ENCODE peak calls at places on chromosomes 2 and 18, in six cellular contexts. One of them, this sample, is unnamed. For H3K27me3, the result is how much of the 10 kb centered on the place peaks cover.

GRCh38 chr2:197889041-197889440 is 84.6 kb downstream of the PLCL1 start:
- DNase-seq in HepG2: no peak
- DNase-seq in CD8-positive, alpha-beta T cell: no peak
- DNase-seq in left lung: no peak
- DNase-seq in CD8-positive, alpha-beta memory T cell: no peak
- DNase-seq in lower lobe of right lung: no peak
- DNase-seq in this sample: peak

GRCh38 chr2:149908731-149909690 is 321.4 kb upstream of the MMADHC start:
- DNase-seq in HepG2: no peak
- DNase-seq in CD8-positive, alpha-beta T cell: no peak
- DNase-seq in left lung: no peak
- DNase-seq in CD8-positive, alpha-beta memory T cell: no peak
- DNase-seq in lower lobe of right lung: no peak
- DNase-seq in this sample: peak

GRCh38 chr2:201887851-201888451 is 81.6 kb downstream of the CDK15 start:
- DNase-seq in HepG2: no peak
- DNase-seq in CD8-positive, alpha-beta T cell: no peak
- DNase-seq in left lung: no peak
- DNase-seq in CD8-positive, alpha-beta memory T cell: no peak
- DNase-seq in lower lobe of right lung: no peak
- DNase-seq in this sample: peak

GRCh38 chr18:63604791-63605567 is 17.8 kb downstream of the SERPINB13 start:
- DNase-seq in HepG2: no peak
- DNase-seq in CD8-positive, alpha-beta T cell: no peak
- DNase-seq in left lung: no peak
- DNase-seq in CD8-positive, alpha-beta memory T cell: no peak
- DNase-seq in lower lobe of right lung: no peak
- DNase-seq in this sample: peak

GRCh38 chr18:57436965-57437333 is 1.8 kb downstream of the ONECUT2 start:
- DNase-seq in HepG2: no peak
- DNase-seq in CD8-positive, alpha-beta T cell: no peak
- DNase-seq in left lung: no peak
- DNase-seq in CD8-positive, alpha-beta memory T cell: no peak
- DNase-seq in lower lobe of right lung: no peak
- DNase-seq in this sample: no peak

GRCh38 chr2:61144697-61145268 is 17.2 kb upstream of the C2orf74 start:
- DNase-seq in HepG2: peak
- DNase-seq in CD8-positive, alpha-beta T cell: peak
- DNase-seq in left lung: peak
- DNase-seq in CD8-positive, alpha-beta memory T cell: peak
- DNase-seq in lower lobe of right lung: peak
- DNase-seq in this sample: peak

GRCh38 chr18:60411715-60412114 is 39.1 kb upstream of the MC4R start:
- DNase-seq in HepG2: no peak
- DNase-seq in CD8-positive, alpha-beta T cell: no peak
- DNase-seq in left lung: no peak
- DNase-seq in CD8-positive, alpha-beta memory T cell: no peak
- DNase-seq in lower lobe of right lung: no peak
- DNase-seq in this sample: no peak

GRCh38 chr18:67549946-67550345 is 33.4 kb upstream of the DSEL start:
- DNase-seq in HepG2: no peak
- DNase-seq in CD8-positive, alpha-beta T cell: no peak
- DNase-seq in left lung: no peak
- DNase-seq in CD8-positive, alpha-beta memory T cell: no peak
- DNase-seq in lower lobe of right lung: no peak
- DNase-seq in this sample: peak

GRCh38 chr18:24983566-24983965 is 368.4 kb downstream of the ZNF521 start:
- DNase-seq in HepG2: no peak
- DNase-seq in CD8-positive, alpha-beta T cell: no peak
- DNase-seq in left lung: no peak
- DNase-seq in CD8-positive, alpha-beta memory T cell: no peak
- DNase-seq in lower lobe of right lung: no peak
- DNase-seq in this sample: no peak

GRCh38 chr2:110852541-110853263 is 120.3 kb downstream of the ACOXL start:
- DNase-seq in HepG2: no peak
- DNase-seq in CD8-positive, alpha-beta T cell: peak
- DNase-seq in left lung: no peak
- DNase-seq in CD8-positive, alpha-beta memory T cell: peak
- DNase-seq in lower lobe of right lung: no peak
- DNase-seq in this sample: no peak

GRCh38 chr18:60508108-60508507 is 135.5 kb upstream of the MC4R start:
- DNase-seq in HepG2: no peak
- DNase-seq in CD8-positive, alpha-beta T cell: no peak
- DNase-seq in left lung: no peak
- DNase-seq in CD8-positive, alpha-beta memory T cell: no peak
- DNase-seq in lower lobe of right lung: no peak
- DNase-seq in this sample: no peak

GRCh38 chr18:13275075-13275474 is 56.5 kb downstream of the LDLRAD4 start:
- DNase-seq in HepG2: no peak
- DNase-seq in CD8-positive, alpha-beta T cell: no peak
- DNase-seq in left lung: no peak
- DNase-seq in CD8-positive, alpha-beta memory T cell: no peak
- DNase-seq in lower lobe of right lung: no peak
- DNase-seq in this sample: no peak
- H3K27me3 ChIP-seq in HepG2: under half
- H3K27me3 ChIP-seq in CD8-positive, alpha-beta T cell: under half
- H3K27me3 ChIP-seq in left lung: under half
- H3K27me3 ChIP-seq in CD8-positive, alpha-beta memory T cell: under half
- H3K27me3 ChIP-seq in lower lobe of right lung: under half
- H3K27me3 ChIP-seq in this sample: under half

DNA sequence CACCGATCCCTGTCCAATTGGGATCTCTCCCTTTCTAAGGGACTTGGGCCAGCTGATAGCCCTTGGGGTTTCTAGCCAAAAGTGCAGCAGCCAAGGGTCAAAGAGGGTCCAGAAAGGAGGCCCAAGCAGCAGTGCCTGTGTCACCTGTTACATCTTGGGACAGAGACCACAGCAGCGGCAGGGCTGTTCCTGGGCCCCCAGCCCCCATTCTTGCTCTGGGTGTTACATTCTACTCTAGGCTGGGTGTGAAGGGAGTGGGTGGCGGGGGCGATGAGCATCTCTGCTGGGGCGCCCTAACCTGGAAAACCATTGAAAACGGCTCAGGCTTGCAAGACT is 1.2 kb downstream of the PAX3 start:
- DNase-seq in HepG2: no peak
- DNase-seq in CD8-positive, alpha-beta T cell: no peak
- DNase-seq in left lung: no peak
- DNase-seq in CD8-positive, alpha-beta memory T cell: no peak
- DNase-seq in lower lobe of right lung: no peak
- DNase-seq in this sample: no peak
- H3K27me3 ChIP-seq in HepG2: under half
- H3K27me3 ChIP-seq in CD8-positive, alpha-beta T cell: under half
- H3K27me3 ChIP-seq in left lung: half or more
- H3K27me3 ChIP-seq in CD8-positive, alpha-beta memory T cell: half or more
- H3K27me3 ChIP-seq in lower lobe of right lung: half or more
- H3K27me3 ChIP-seq in this sample: half or more

DNA sequence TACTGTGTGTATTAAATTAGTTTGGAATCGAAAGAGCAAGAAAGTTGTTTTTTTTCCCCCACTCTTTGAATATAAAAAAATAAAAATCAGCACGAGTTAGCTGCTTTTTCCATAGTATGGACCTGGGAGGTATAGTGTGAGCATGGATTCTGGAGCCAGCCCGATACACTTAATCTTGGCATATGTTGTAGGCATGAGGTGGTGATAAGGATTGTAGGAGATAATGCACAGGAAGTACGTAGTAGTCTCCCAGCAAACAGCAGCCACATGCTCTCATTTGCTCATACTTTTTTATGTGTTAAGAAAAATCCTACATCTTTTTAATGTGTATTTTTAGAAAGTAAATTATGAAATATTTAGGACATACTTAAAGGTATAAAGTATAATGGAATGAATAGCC is 2.1 kb upstream of the DNAJC27 start:
- DNase-seq in HepG2: no peak
- DNase-seq in CD8-positive, alpha-beta T cell: no peak
- DNase-seq in left lung: no peak
- DNase-seq in CD8-positive, alpha-beta memory T cell: no peak
- DNase-seq in lower lobe of right lung: no peak
- DNase-seq in this sample: no peak
- H3K27me3 ChIP-seq in HepG2: under half
- H3K27me3 ChIP-seq in CD8-positive, alpha-beta T cell: under half
- H3K27me3 ChIP-seq in left lung: under half
- H3K27me3 ChIP-seq in CD8-positive, alpha-beta memory T cell: under half
- H3K27me3 ChIP-seq in lower lobe of right lung: under half
- H3K27me3 ChIP-seq in this sample: under half

GRCh38 chr2:80299672-80300071 is 4.9 kb downstream of the LRRTM1 start:
- DNase-seq in HepG2: no peak
- DNase-seq in CD8-positive, alpha-beta T cell: no peak
- DNase-seq in left lung: no peak
- DNase-seq in CD8-positive, alpha-beta memory T cell: no peak
- DNase-seq in lower lobe of right lung: no peak
- DNase-seq in this sample: no peak
- H3K27me3 ChIP-seq in HepG2: under half
- H3K27me3 ChIP-seq in CD8-positive, alpha-beta T cell: under half
- H3K27me3 ChIP-seq in left lung: half or more
- H3K27me3 ChIP-seq in CD8-positive, alpha-beta memory T cell: under half
- H3K27me3 ChIP-seq in lower lobe of right lung: under half
- H3K27me3 ChIP-seq in this sample: under half

GRCh38 chr2:105625632-105626031 is 119.1 kb upstream of the NCK2 start:
- DNase-seq in HepG2: no peak
- DNase-seq in CD8-positive, alpha-beta T cell: no peak
- DNase-seq in left lung: no peak
- DNase-seq in CD8-positive, alpha-beta memory T cell: no peak
- DNase-seq in lower lobe of right lung: no peak
- DNase-seq in this sample: no peak
- H3K27me3 ChIP-seq in HepG2: under half
- H3K27me3 ChIP-seq in CD8-positive, alpha-beta T cell: under half
- H3K27me3 ChIP-seq in left lung: under half
- H3K27me3 ChIP-seq in CD8-positive, alpha-beta memory T cell: under half
- H3K27me3 ChIP-seq in lower lobe of right lung: under half
- H3K27me3 ChIP-seq in this sample: under half

DNA sequence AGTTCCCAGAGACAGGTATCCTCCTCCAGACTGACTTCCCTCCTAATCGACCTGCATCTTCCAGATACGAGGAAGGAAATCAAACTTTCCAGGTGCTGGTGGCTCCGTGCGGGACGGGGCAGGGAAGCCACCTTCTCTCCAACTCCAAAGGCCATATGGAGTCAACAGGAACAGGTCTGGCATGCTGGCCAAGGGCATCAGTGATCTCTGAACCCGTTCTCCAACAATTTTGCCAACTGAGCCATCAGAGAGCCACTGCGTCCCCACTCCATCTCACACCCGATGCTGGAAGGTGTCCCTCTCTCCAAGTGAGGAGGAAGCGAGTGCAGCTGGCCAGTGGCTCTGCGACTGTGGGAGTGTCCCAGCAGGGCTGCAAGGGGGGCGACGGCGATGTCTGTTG is 5.4 kb downstream of the EDAR start:
- DNase-seq in HepG2: no peak
- DNase-seq in CD8-positive, alpha-beta T cell: no peak
- DNase-seq in left lung: no peak
- DNase-seq in CD8-positive, alpha-beta memory T cell: no peak
- DNase-seq in lower lobe of right lung: no peak
- DNase-seq in this sample: no peak
- H3K27me3 ChIP-seq in HepG2: under half
- H3K27me3 ChIP-seq in CD8-positive, alpha-beta T cell: under half
- H3K27me3 ChIP-seq in left lung: under half
- H3K27me3 ChIP-seq in CD8-positive, alpha-beta memory T cell: under half
- H3K27me3 ChIP-seq in lower lobe of right lung: under half
- H3K27me3 ChIP-seq in this sample: half or more

GRCh38 chr2:26486789-26487188 is 8.9 kb upstream of the OTOF start:
- DNase-seq in HepG2: no peak
- DNase-seq in CD8-positive, alpha-beta T cell: no peak
- DNase-seq in left lung: no peak
- DNase-seq in CD8-positive, alpha-beta memory T cell: no peak
- DNase-seq in lower lobe of right lung: no peak
- DNase-seq in this sample: no peak

GRCh38 chr2:26488463-26489212 is 10.7 kb upstream of the OTOF start:
- DNase-seq in HepG2: no peak
- DNase-seq in CD8-positive, alpha-beta T cell: no peak
- DNase-seq in left lung: no peak
- DNase-seq in CD8-positive, alpha-beta memory T cell: no peak
- DNase-seq in lower lobe of right lung: peak
- DNase-seq in this sample: no peak

GRCh38 chr2:26487192-26487591 is 9.3 kb upstream of the OTOF start:
- DNase-seq in HepG2: no peak
- DNase-seq in CD8-positive, alpha-beta T cell: no peak
- DNase-seq in left lung: no peak
- DNase-seq in CD8-positive, alpha-beta memory T cell: no peak
- DNase-seq in lower lobe of right lung: no peak
- DNase-seq in this sample: no peak

GRCh38 chr2:26491563-26492167 is 13.7 kb upstream of the OTOF start:
- DNase-seq in HepG2: no peak
- DNase-seq in CD8-positive, alpha-beta T cell: no peak
- DNase-seq in left lung: no peak
- DNase-seq in CD8-positive, alpha-beta memory T cell: no peak
- DNase-seq in lower lobe of right lung: no peak
- DNase-seq in this sample: peak

DNA sequence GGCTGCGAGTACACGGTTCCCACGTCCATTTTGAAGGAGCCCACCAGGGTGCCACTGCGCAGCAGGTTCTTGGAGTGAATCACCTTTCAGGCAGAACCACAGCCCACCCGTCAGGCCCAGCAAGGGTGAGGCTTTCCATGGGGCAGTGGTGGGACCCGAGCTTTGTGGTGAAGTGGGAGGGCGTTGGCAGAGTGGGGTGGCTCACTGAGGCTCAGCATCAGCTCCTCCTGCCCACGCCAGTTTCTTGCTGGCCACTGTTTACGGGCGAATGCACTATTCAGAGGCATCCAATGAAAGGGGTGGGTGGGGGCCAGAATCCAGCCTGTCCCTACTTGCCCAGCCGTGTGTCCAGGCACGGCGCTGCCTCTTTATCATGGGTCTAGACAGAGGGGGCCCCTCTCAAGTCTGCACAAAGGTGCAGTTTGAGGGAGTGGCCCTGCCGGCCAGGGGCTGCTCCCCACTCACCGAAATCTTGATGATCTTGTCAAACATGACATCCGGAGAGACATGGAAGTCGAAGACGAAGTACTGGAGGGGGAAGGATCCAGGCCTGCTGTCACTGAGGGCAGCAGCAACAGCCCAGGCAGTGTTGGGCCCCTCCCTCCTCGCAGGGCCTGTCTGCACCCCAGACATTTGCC is 11.4 kb upstream of the OTOF start:
- DNase-seq in HepG2: no peak
- DNase-seq in CD8-positive, alpha-beta T cell: no peak
- DNase-seq in left lung: no peak
- DNase-seq in CD8-positive, alpha-beta memory T cell: no peak
- DNase-seq in lower lobe of right lung: peak
- DNase-seq in this sample: no peak
- H3K27me3 ChIP-seq in HepG2: under half
- H3K27me3 ChIP-seq in CD8-positive, alpha-beta T cell: under half
- H3K27me3 ChIP-seq in left lung: under half
- H3K27me3 ChIP-seq in CD8-positive, alpha-beta memory T cell: under half
- H3K27me3 ChIP-seq in lower lobe of right lung: under half
- H3K27me3 ChIP-seq in this sample: under half

DNA sequence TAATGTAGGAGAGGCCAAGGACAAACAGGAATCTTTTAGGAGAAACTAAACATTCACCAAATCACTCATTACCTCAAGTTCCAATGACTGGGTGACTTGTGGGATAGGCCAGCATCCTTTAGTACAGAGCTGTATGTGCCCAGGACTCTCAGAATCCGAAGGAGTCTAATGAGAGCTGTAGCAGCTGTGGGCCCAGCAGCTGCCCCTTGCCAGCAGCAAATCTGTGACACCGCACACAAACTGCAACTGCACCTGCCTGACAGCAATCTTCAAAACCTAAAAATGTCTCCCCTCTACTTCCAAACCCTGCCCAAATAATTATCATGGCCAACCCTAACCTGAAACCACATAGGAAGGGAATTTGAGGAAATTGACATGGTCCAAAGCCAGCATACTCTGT is 44.5 kb upstream of the ACVR2A start:
- DNase-seq in HepG2: no peak
- DNase-seq in CD8-positive, alpha-beta T cell: no peak
- DNase-seq in left lung: no peak
- DNase-seq in CD8-positive, alpha-beta memory T cell: no peak
- DNase-seq in lower lobe of right lung: no peak
- DNase-seq in this sample: no peak
- H3K27me3 ChIP-seq in HepG2: under half
- H3K27me3 ChIP-seq in CD8-positive, alpha-beta T cell: under half
- H3K27me3 ChIP-seq in left lung: under half
- H3K27me3 ChIP-seq in CD8-positive, alpha-beta memory T cell: under half
- H3K27me3 ChIP-seq in lower lobe of right lung: under half
- H3K27me3 ChIP-seq in this sample: under half